ENCODE peak calls at places on chromosomes 4 and X, in nine cellular contexts. One of them, this sample, is unnamed.

GRCh38 chr4:147378780-147379179 is 102.1 kb upstream of the EDNRA start:
- DNase-seq in CD8-positive, alpha-beta memory T cell: no peak
- DNase-seq in vagina: no peak
- DNase-seq in PC-3: peak; percentile 66
- DNase-seq in GM23248: no peak
- DNase-seq in stomach: no peak
- DNase-seq in CD4-positive, CD25-positive, alpha-beta regulatory T cell: no peak
- DNase-seq in tibial nerve: no peak
- DNase-seq in cardiac muscle cell: no peak
- DNase-seq in this sample: no peak

GRCh38 chr4:128528793-128529553 is 241.4 kb upstream of the PGRMC2 start:
- DNase-seq in stomach: no peak
- DNase-seq in cardiac muscle cell: peak; percentile 95
- DNase-seq in CD8-positive, alpha-beta memory T cell: no peak
- DNase-seq in tibial nerve: no peak
- DNase-seq in vagina: no peak
- DNase-seq in PC-3: peak; percentile 88
- DNase-seq in GM23248: peak; percentile 98
- DNase-seq in CD4-positive, CD25-positive, alpha-beta regulatory T cell: no peak
- DNase-seq in this sample: no peak

GRCh38 chrX:11944486-11944885 is 186.4 kb downstream of the MSL3 start:
- DNase-seq in tibial nerve: no peak
- DNase-seq in CD8-positive, alpha-beta memory T cell: no peak
- DNase-seq in stomach: no peak
- DNase-seq in PC-3: peak; percentile 66
- DNase-seq in CD4-positive, CD25-positive, alpha-beta regulatory T cell: peak; percentile 18
- DNase-seq in GM23248: peak; percentile 27
- DNase-seq in vagina: no peak
- DNase-seq in cardiac muscle cell: peak; percentile 78
- DNase-seq in this sample: no peak

GRCh38 chrX:34223574-34223973 is 91.5 kb upstream of the FAM47A start:
- DNase-seq in CD4-positive, CD25-positive, alpha-beta regulatory T cell: no peak
- DNase-seq in stomach: no peak
- DNase-seq in PC-3: no peak
- DNase-seq in GM23248: no peak
- DNase-seq in cardiac muscle cell: no peak
- DNase-seq in tibial nerve: no peak
- DNase-seq in vagina: no peak
- DNase-seq in CD8-positive, alpha-beta memory T cell: no peak
- DNase-seq in this sample: no peak

GRCh38 chr4:186807809-186808634 is 84.4 kb upstream of the FAT1 start:
- DNase-seq in GM23248: peak; percentile 66
- DNase-seq in stomach: no peak
- DNase-seq in PC-3: no peak
- DNase-seq in vagina: no peak
- DNase-seq in cardiac muscle cell: no peak
- DNase-seq in CD8-positive, alpha-beta memory T cell: no peak
- DNase-seq in tibial nerve: no peak
- DNase-seq in CD4-positive, CD25-positive, alpha-beta regulatory T cell: no peak
- DNase-seq in this sample: no peak

GRCh38 chr4:118948545-118949144 is 60.0 kb downstream of the SYNPO2 start:
- DNase-seq in tibial nerve: no peak
- DNase-seq in GM23248: peak; percentile 46
- DNase-seq in cardiac muscle cell: no peak
- DNase-seq in vagina: no peak
- DNase-seq in CD8-positive, alpha-beta memory T cell: no peak
- DNase-seq in stomach: no peak
- DNase-seq in PC-3: no peak
- DNase-seq in CD4-positive, CD25-positive, alpha-beta regulatory T cell: no peak
- DNase-seq in this sample: no peak

GRCh38 chr4:101791189-101791572 is 651 bp downstream of the BANK1 start:
- DNase-seq in GM23248: no peak
- DNase-seq in tibial nerve: no peak
- DNase-seq in vagina: no peak
- DNase-seq in stomach: no peak
- DNase-seq in PC-3: peak; percentile 45
- DNase-seq in CD8-positive, alpha-beta memory T cell: no peak
- DNase-seq in CD4-positive, CD25-positive, alpha-beta regulatory T cell: peak; percentile 1
- DNase-seq in cardiac muscle cell: no peak
- DNase-seq in this sample: no peak

GRCh38 chr4:150385606-150386005 is 196.3 kb upstream of the MAB21L2 start:
- DNase-seq in PC-3: peak; percentile 49
- DNase-seq in stomach: no peak
- DNase-seq in CD4-positive, CD25-positive, alpha-beta regulatory T cell: no peak
- DNase-seq in tibial nerve: peak; percentile 17
- DNase-seq in cardiac muscle cell: peak; percentile 98
- DNase-seq in GM23248: peak; percentile 95
- DNase-seq in CD8-positive, alpha-beta memory T cell: no peak
- DNase-seq in vagina: no peak
- DNase-seq in this sample: no peak

GRCh38 chr4:133146574-133147198 is 2.4 kb upstream of the PCDH10 start:
- DNase-seq in GM23248: peak; percentile 73
- DNase-seq in cardiac muscle cell: peak; percentile 68
- DNase-seq in CD8-positive, alpha-beta memory T cell: no peak
- DNase-seq in CD4-positive, CD25-positive, alpha-beta regulatory T cell: no peak
- DNase-seq in PC-3: peak; percentile 59
- DNase-seq in vagina: no peak
- DNase-seq in tibial nerve: no peak
- DNase-seq in stomach: no peak
- DNase-seq in this sample: no peak

GRCh38 chrX:53332204-53332603 is 50.8 kb upstream of the IQSEC2 start:
- DNase-seq in cardiac muscle cell: no peak
- DNase-seq in tibial nerve: no peak
- DNase-seq in stomach: no peak
- DNase-seq in GM23248: no peak
- DNase-seq in CD8-positive, alpha-beta memory T cell: no peak
- DNase-seq in CD4-positive, CD25-positive, alpha-beta regulatory T cell: no peak
- DNase-seq in vagina: no peak
- DNase-seq in PC-3: no peak
- DNase-seq in this sample: no peak

GRCh38 chr4:77031544-77031943 is 44.2 kb downstream of the CCNI start:
- DNase-seq in PC-3: no peak
- DNase-seq in GM23248: no peak
- DNase-seq in tibial nerve: no peak
- DNase-seq in stomach: no peak
- DNase-seq in CD4-positive, CD25-positive, alpha-beta regulatory T cell: peak; percentile 69
- DNase-seq in CD8-positive, alpha-beta memory T cell: no peak
- DNase-seq in vagina: no peak
- DNase-seq in cardiac muscle cell: no peak
- DNase-seq in this sample: no peak

GRCh38 chr4:7857238-7857701 is 82.4 kb downstream of the AFAP1 start:
- DNase-seq in stomach: no peak
- DNase-seq in CD8-positive, alpha-beta memory T cell: no peak
- DNase-seq in GM23248: peak; percentile 91
- DNase-seq in vagina: no peak
- DNase-seq in CD4-positive, CD25-positive, alpha-beta regulatory T cell: no peak
- DNase-seq in tibial nerve: no peak
- DNase-seq in cardiac muscle cell: peak; percentile 89
- DNase-seq in PC-3: peak; percentile 75
- DNase-seq in this sample: no peak

GRCh38 chrX:108167211-108167872 is 75.8 kb downstream of the ATG4A start:
- DNase-seq in CD4-positive, CD25-positive, alpha-beta regulatory T cell: no peak
- DNase-seq in PC-3: peak; percentile 73
- DNase-seq in stomach: no peak
- DNase-seq in CD8-positive, alpha-beta memory T cell: no peak
- DNase-seq in vagina: no peak
- DNase-seq in GM23248: peak; percentile 37
- DNase-seq in tibial nerve: no peak
- DNase-seq in cardiac muscle cell: peak; percentile 65
- DNase-seq in this sample: no peak

GRCh38 chr4:101178731-101179130 is 168.6 kb downstream of the PPP3CA start:
- DNase-seq in CD4-positive, CD25-positive, alpha-beta regulatory T cell: no peak
- DNase-seq in GM23248: peak; percentile 67
- DNase-seq in PC-3: peak; percentile 38
- DNase-seq in vagina: no peak
- DNase-seq in cardiac muscle cell: no peak
- DNase-seq in CD8-positive, alpha-beta memory T cell: no peak
- DNase-seq in tibial nerve: no peak
- DNase-seq in stomach: no peak
- DNase-seq in this sample: no peak

DNA sequence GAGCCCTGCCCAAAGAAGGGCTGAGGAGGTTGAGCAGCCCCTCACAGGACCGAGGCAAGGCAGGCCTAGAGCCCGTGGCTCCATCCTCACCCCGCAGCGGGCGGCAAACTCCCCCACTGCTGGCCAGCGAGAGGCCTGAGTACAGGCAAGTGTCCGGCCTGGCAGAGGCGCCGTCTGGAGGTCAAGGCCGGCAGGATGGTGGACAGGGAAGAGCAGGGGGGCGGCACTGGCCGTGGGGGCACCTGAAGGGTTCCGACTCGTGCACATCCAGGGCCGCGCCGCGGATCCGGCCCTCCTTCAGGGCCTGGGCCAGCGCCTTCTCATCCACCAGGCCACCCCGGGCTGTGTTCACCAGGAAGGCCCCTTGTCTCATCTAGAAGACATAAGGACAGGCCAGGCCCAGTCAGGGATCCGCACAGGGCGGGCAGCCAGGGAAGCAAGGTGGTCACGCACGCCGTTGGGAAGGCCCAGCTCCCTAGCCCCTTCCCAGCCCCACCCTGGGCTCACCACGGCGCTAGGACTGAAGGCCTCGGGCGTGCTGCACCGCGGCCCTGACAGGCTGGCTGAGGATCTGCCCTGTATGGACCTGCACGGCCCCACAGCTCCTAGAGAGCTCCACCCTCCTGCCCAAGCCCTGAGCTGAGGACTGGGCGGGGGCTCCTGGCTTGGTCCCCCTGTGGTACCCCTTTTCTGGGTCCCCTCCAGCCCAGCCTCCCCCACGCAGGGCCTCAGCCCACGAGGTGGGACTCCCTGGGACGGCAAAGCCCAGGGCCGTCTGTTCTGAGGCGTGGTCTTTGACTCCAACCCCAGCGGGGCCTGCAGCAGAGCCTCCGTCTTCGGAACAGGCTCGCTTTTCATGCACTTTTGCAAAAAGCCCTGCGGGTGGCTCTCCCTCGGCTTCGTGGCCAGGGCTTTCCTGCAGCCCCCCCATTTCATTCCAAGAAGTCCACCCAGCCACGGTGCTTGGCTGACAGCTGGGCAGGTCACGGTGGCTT is 34.5 kb downstream of the CTBP1 start:
- DNase-seq in CD8-positive, alpha-beta memory T cell: no peak
- DNase-seq in PC-3: no peak
- DNase-seq in cardiac muscle cell: no peak
- DNase-seq in tibial nerve: no peak
- DNase-seq in stomach: no peak
- DNase-seq in CD4-positive, CD25-positive, alpha-beta regulatory T cell: no peak
- DNase-seq in vagina: no peak
- DNase-seq in GM23248: no peak
- DNase-seq in this sample: peak; percentile 69
- H3K4me1 ChIP-seq in CD8-positive, alpha-beta memory T cell: peaks cover 19% of the 10 kb centered on the region
- H3K4me1 ChIP-seq in PC-3: no peaks in the 10 kb centered on the region
- H3K4me1 ChIP-seq in cardiac muscle cell: peaks cover 5% of the 10 kb centered on the region
- H3K4me1 ChIP-seq in tibial nerve: peaks cover 86% of the 10 kb centered on the region
- H3K4me1 ChIP-seq in stomach: peaks cover 68% of the 10 kb centered on the region
- H3K4me1 ChIP-seq in CD4-positive, CD25-positive, alpha-beta regulatory T cell: peaks cover 29% of the 10 kb centered on the region
- H3K4me1 ChIP-seq in vagina: peaks cover 73% of the 10 kb centered on the region
- H3K4me1 ChIP-seq in GM23248: peaks cover 5% of the 10 kb centered on the region
- H3K4me1 ChIP-seq in this sample: peaks cover 31% of the 10 kb centered on the region

GRCh38 chr4:113499166-113499565 is 262.4 kb downstream of the CAMK2D start:
- DNase-seq in CD8-positive, alpha-beta memory T cell: no peak
- DNase-seq in cardiac muscle cell: no peak
- DNase-seq in CD4-positive, CD25-positive, alpha-beta regulatory T cell: no peak
- DNase-seq in tibial nerve: no peak
- DNase-seq in stomach: no peak
- DNase-seq in PC-3: no peak
- DNase-seq in vagina: no peak
- DNase-seq in GM23248: no peak
- DNase-seq in this sample: no peak

GRCh38 chr4:113502476-113502875 is 259.1 kb downstream of the CAMK2D start:
- DNase-seq in stomach: no peak
- DNase-seq in GM23248: peak; percentile 58
- DNase-seq in cardiac muscle cell: peak; percentile 13
- DNase-seq in CD8-positive, alpha-beta memory T cell: no peak
- DNase-seq in CD4-positive, CD25-positive, alpha-beta regulatory T cell: no peak
- DNase-seq in vagina: no peak
- DNase-seq in tibial nerve: no peak
- DNase-seq in PC-3: peak; percentile 53
- DNase-seq in this sample: no peak

GRCh38 chr4:113497154-113497553 is 264.4 kb downstream of the CAMK2D start:
- DNase-seq in cardiac muscle cell: no peak
- DNase-seq in stomach: no peak
- DNase-seq in PC-3: no peak
- DNase-seq in GM23248: no peak
- DNase-seq in CD4-positive, CD25-positive, alpha-beta regulatory T cell: no peak
- DNase-seq in tibial nerve: no peak
- DNase-seq in CD8-positive, alpha-beta memory T cell: no peak
- DNase-seq in vagina: no peak
- DNase-seq in this sample: no peak

GRCh38 chr4:113496698-113497097 is 264.8 kb downstream of the CAMK2D start:
- DNase-seq in CD4-positive, CD25-positive, alpha-beta regulatory T cell: no peak
- DNase-seq in cardiac muscle cell: peak; percentile 16
- DNase-seq in vagina: no peak
- DNase-seq in GM23248: no peak
- DNase-seq in stomach: no peak
- DNase-seq in CD8-positive, alpha-beta memory T cell: no peak
- DNase-seq in tibial nerve: no peak
- DNase-seq in PC-3: no peak
- DNase-seq in this sample: no peak

DNA sequence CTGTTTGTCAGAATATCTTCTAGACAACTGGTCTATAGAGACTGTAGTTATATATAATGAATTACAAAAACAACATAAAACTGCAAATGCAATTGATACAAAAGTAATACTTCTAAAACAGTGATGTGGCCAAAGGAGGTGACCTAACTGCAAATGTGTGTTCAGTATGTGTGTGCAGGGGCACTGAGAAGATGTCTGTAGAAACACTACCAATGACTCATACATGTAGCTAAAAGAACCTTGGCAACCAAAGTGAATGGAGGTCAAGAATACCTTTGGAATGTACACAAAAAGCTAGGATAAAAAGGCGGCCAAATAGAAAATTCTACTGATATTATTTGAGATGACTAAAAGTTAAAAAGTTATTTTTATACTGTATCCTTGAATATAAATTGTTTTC is 261.8 kb downstream of the CAMK2D start:
- DNase-seq in cardiac muscle cell: peak; percentile 65
- DNase-seq in vagina: no peak
- DNase-seq in GM23248: peak; percentile 85
- DNase-seq in stomach: no peak
- DNase-seq in CD8-positive, alpha-beta memory T cell: no peak
- DNase-seq in PC-3: peak; percentile 47
- DNase-seq in tibial nerve: no peak
- DNase-seq in CD4-positive, CD25-positive, alpha-beta regulatory T cell: no peak
- DNase-seq in this sample: no peak
- H3K36me3 ChIP-seq in cardiac muscle cell: peaks cover 2% of the 10 kb centered on the region
- H3K36me3 ChIP-seq in vagina: no peaks in the 10 kb centered on the region
- H3K36me3 ChIP-seq in GM23248: peaks cover 15% of the 10 kb centered on the region
- H3K36me3 ChIP-seq in stomach: peaks cover 38% of the 10 kb centered on the region
- H3K36me3 ChIP-seq in CD8-positive, alpha-beta memory T cell: peaks cover 3% of the 10 kb centered on the region
- H3K36me3 ChIP-seq in PC-3: no peaks in the 10 kb centered on the region
- H3K36me3 ChIP-seq in tibial nerve: peaks cover 29% of the 10 kb centered on the region
- H3K36me3 ChIP-seq in CD4-positive, CD25-positive, alpha-beta regulatory T cell: peaks cover 48% of the 10 kb centered on the region
- H3K36me3 ChIP-seq in this sample: no peaks in the 10 kb centered on the region

GRCh38 chr4:137700751-137701150 is 168.5 kb upstream of the PCDH18 start:
- DNase-seq in vagina: no peak
- DNase-seq in GM23248: peak; percentile 31
- DNase-seq in stomach: no peak
- DNase-seq in tibial nerve: no peak
- DNase-seq in PC-3: no peak
- DNase-seq in CD4-positive, CD25-positive, alpha-beta regulatory T cell: no peak
- DNase-seq in cardiac muscle cell: no peak
- DNase-seq in CD8-positive, alpha-beta memory T cell: no peak
- DNase-seq in this sample: no peak
- H3K27ac ChIP-seq in vagina: no peak overlapping the region
- H3K27ac ChIP-seq in GM23248: no peak overlapping the region
- H3K27ac ChIP-seq in stomach: no peak overlapping the region
- H3K27ac ChIP-seq in tibial nerve: peak overlapping the region; percentile 19
- H3K27ac ChIP-seq in PC-3: no peak overlapping the region
- H3K27ac ChIP-seq in CD4-positive, CD25-positive, alpha-beta regulatory T cell: no peak overlapping the region
- H3K27ac ChIP-seq in cardiac muscle cell: no peak overlapping the region
- H3K27ac ChIP-seq in CD8-positive, alpha-beta memory T cell: no peak overlapping the region
- H3K27ac ChIP-seq in this sample: no peak overlapping the region

GRCh38 chrX:23901805-23902204 is 5.9 kb downstream of the APOO start:
- DNase-seq in vagina: no peak
- DNase-seq in GM23248: peak; percentile 84
- DNase-seq in cardiac muscle cell: peak; percentile 88
- DNase-seq in tibial nerve: peak; percentile 13
- DNase-seq in CD8-positive, alpha-beta memory T cell: no peak
- DNase-seq in PC-3: peak; percentile 70
- DNase-seq in CD4-positive, CD25-positive, alpha-beta regulatory T cell: peak; percentile 83
- DNase-seq in stomach: peak; percentile 39
- DNase-seq in this sample: no peak
- H3K4me1 ChIP-seq in vagina: peaks cover 6% of the 10 kb centered on the region
- H3K4me1 ChIP-seq in GM23248: peaks cover 52% of the 10 kb centered on the region
- H3K4me1 ChIP-seq in cardiac muscle cell: peaks cover 37% of the 10 kb centered on the region
- H3K4me1 ChIP-seq in tibial nerve: peaks cover 49% of the 10 kb centered on the region
- H3K4me1 ChIP-seq in CD8-positive, alpha-beta memory T cell: no peaks in the 10 kb centered on the region
- H3K4me1 ChIP-seq in PC-3: peaks cover 61% of the 10 kb centered on the region
- H3K4me1 ChIP-seq in CD4-positive, CD25-positive, alpha-beta regulatory T cell: peaks cover 13% of the 10 kb centered on the region
- H3K4me1 ChIP-seq in stomach: peaks cover 30% of the 10 kb centered on the region
- H3K4me1 ChIP-seq in this sample: peaks cover 5% of the 10 kb centered on the region

This sample was measured in left lung.